ENCODE peak calls at places on chromosomes 3 and 15, in four cellular contexts. One of them, this sample, is unnamed.

GRCh38 chr15:59570364-59570763 is 41.2 kb upstream of the GCNT3 start:
- DNase-seq in fibroblast of the aortic adventitia: no peak
- DNase-seq in heart left ventricle: no peak
- DNase-seq in GM12865: no peak
- DNase-seq in this sample: no peak

GRCh38 chr15:99424978-99425665 is 140.7 kb upstream of the MEF2A start:
- DNase-seq in fibroblast of the aortic adventitia: peak
- DNase-seq in heart left ventricle: peak
- DNase-seq in GM12865: peak
- DNase-seq in this sample: peak

GRCh38 chr3:14141144-14141543 is 16.3 kb downstream of the TMEM43 start:
- DNase-seq in fibroblast of the aortic adventitia: no peak
- DNase-seq in heart left ventricle: no peak
- DNase-seq in GM12865: no peak
- DNase-seq in this sample: no peak

GRCh38 chr15:59456114-59456513 is 18.1 kb downstream of the FAM81A start:
- DNase-seq in fibroblast of the aortic adventitia: no peak
- DNase-seq in heart left ventricle: no peak
- DNase-seq in GM12865: no peak
- DNase-seq in this sample: no peak

GRCh38 chr3:42119558-42120355 is 28.6 kb downstream of the TRAK1 start:
- DNase-seq in fibroblast of the aortic adventitia: no peak
- DNase-seq in heart left ventricle: no peak
- DNase-seq in GM12865: no peak
- DNase-seq in this sample: no peak

GRCh38 chr3:65996605-65997004 is 42.1 kb downstream of the MAGI1 start:
- DNase-seq in fibroblast of the aortic adventitia: peak
- DNase-seq in heart left ventricle: peak
- DNase-seq in GM12865: no peak
- DNase-seq in this sample: no peak

GRCh38 chr15:94970831-94971230 is 739.5 kb downstream of the MCTP2 start:
- DNase-seq in fibroblast of the aortic adventitia: no peak
- DNase-seq in heart left ventricle: no peak
- DNase-seq in GM12865: no peak
- DNase-seq in this sample: no peak

GRCh38 chr3:39135170-39135805 is 18.1 kb downstream of the CSRNP1 start:
- DNase-seq in fibroblast of the aortic adventitia: no peak
- DNase-seq in heart left ventricle: peak
- DNase-seq in GM12865: no peak
- DNase-seq in this sample: no peak

GRCh38 chr3:49351521-49352011 is 6.6 kb downstream of the GPX1 start:
- DNase-seq in fibroblast of the aortic adventitia: peak
- DNase-seq in heart left ventricle: no peak
- DNase-seq in GM12865: peak
- DNase-seq in this sample: no peak

GRCh38 chr15:68684476-68684875 is 105.7 kb downstream of the CORO2B start:
- DNase-seq in fibroblast of the aortic adventitia: no peak
- DNase-seq in heart left ventricle: no peak
- DNase-seq in GM12865: no peak
- DNase-seq in this sample: no peak

GRCh38 chr15:39621210-39621609 is 40.3 kb downstream of the THBS1 start:
- DNase-seq in fibroblast of the aortic adventitia: no peak
- DNase-seq in heart left ventricle: no peak
- DNase-seq in GM12865: no peak
- DNase-seq in this sample: no peak

GRCh38 chr3:143644370-143645089 is 203.7 kb downstream of the SLC9A9 start:
- DNase-seq in fibroblast of the aortic adventitia: peak
- DNase-seq in heart left ventricle: no peak
- DNase-seq in GM12865: peak
- DNase-seq in this sample: peak

GRCh38 chr15:80041497-80042253 is 17.8 kb upstream of the ZFAND6 start:
- DNase-seq in fibroblast of the aortic adventitia: no peak
- DNase-seq in heart left ventricle: no peak
- DNase-seq in GM12865: no peak
- DNase-seq in this sample: no peak

GRCh38 chr3:71537211-71537611 is 46.3 kb downstream of the FOXP1 start:
- DNase-seq in fibroblast of the aortic adventitia: peak
- DNase-seq in heart left ventricle: no peak
- DNase-seq in GM12865: no peak
- DNase-seq in this sample: no peak

GRCh38 chr3:126911162-126912026 is 71.5 kb upstream of the PLXNA1 start:
- DNase-seq in fibroblast of the aortic adventitia: peak
- DNase-seq in heart left ventricle: peak
- DNase-seq in GM12865: peak
- DNase-seq in this sample: peak

GRCh38 chr3:163045945-163046344 is 1549.3 kb downstream of the OTOL1 start:
- DNase-seq in fibroblast of the aortic adventitia: no peak
- DNase-seq in heart left ventricle: no peak
- DNase-seq in GM12865: no peak
- DNase-seq in this sample: no peak

GRCh38 chr3:53084310-53085001 is 38.6 kb upstream of the SFMBT1 start:
- DNase-seq in fibroblast of the aortic adventitia: no peak
- DNase-seq in heart left ventricle: peak
- DNase-seq in GM12865: no peak
- DNase-seq in this sample: no peak

GRCh38 chr3:136380530-136380929 is 130.4 kb downstream of the PCCB start:
- DNase-seq in fibroblast of the aortic adventitia: peak
- DNase-seq in heart left ventricle: no peak
- DNase-seq in GM12865: no peak
- DNase-seq in this sample: no peak

GRCh38 chr15:82143390-82144047 is 97.7 kb upstream of the MEX3B start:
- DNase-seq in fibroblast of the aortic adventitia: no peak
- DNase-seq in heart left ventricle: no peak
- DNase-seq in GM12865: no peak
- DNase-seq in this sample: no peak

GRCh38 chr3:23800731-23801130 is 5.0 kb upstream of the UBE2E1 start:
- DNase-seq in fibroblast of the aortic adventitia: peak
- DNase-seq in heart left ventricle: no peak
- DNase-seq in GM12865: peak
- DNase-seq in this sample: no peak

GRCh38 chr15:45704329-45705249 is 69.8 kb downstream of the SQOR start:
- DNase-seq in fibroblast of the aortic adventitia: peak
- DNase-seq in heart left ventricle: no peak
- DNase-seq in GM12865: no peak
- DNase-seq in this sample: no peak

GRCh38 chr3:38538773-38539353 is 42.7 kb downstream of the EXOG start:
- DNase-seq in fibroblast of the aortic adventitia: no peak
- DNase-seq in heart left ventricle: peak
- DNase-seq in GM12865: no peak
- DNase-seq in this sample: no peak

GRCh38 chr3:70580021-70580420 is 267.6 kb upstream of the MDFIC2 start:
- DNase-seq in fibroblast of the aortic adventitia: no peak
- DNase-seq in heart left ventricle: no peak
- DNase-seq in GM12865: no peak
- DNase-seq in this sample: no peak

GRCh38 chr15:78985859-78986470 is 41.1 kb upstream of the CTSH start:
- DNase-seq in fibroblast of the aortic adventitia: no peak
- DNase-seq in heart left ventricle: no peak
- DNase-seq in GM12865: no peak
- DNase-seq in this sample: no peak

GRCh38 chr3:127226946-127227842 is 34.3 kb downstream of the PRR23E start:
- DNase-seq in fibroblast of the aortic adventitia: no peak
- DNase-seq in heart left ventricle: no peak
- DNase-seq in GM12865: no peak
- DNase-seq in this sample: no peak

GRCh38 chr15:51097553-51098330 is 3.0 kb upstream of the TNFAIP8L3 start:
- DNase-seq in fibroblast of the aortic adventitia: peak
- DNase-seq in heart left ventricle: no peak
- DNase-seq in GM12865: no peak
- DNase-seq in this sample: no peak

GRCh38 chr15:91407237-91407889 is 307.3 kb downstream of the SV2B start:
- DNase-seq in fibroblast of the aortic adventitia: peak
- DNase-seq in heart left ventricle: peak
- DNase-seq in GM12865: no peak
- DNase-seq in this sample: no peak

GRCh38 chr3:57577786-57578185 is 19.4 kb downstream of the ARF4 start:
- DNase-seq in fibroblast of the aortic adventitia: no peak
- DNase-seq in heart left ventricle: no peak
- DNase-seq in GM12865: no peak
- DNase-seq in this sample: no peak

GRCh38 chr3:170003881-170004356 is 33.9 kb upstream of the GPR160 start:
- DNase-seq in fibroblast of the aortic adventitia: no peak
- DNase-seq in heart left ventricle: no peak
- DNase-seq in GM12865: no peak
- DNase-seq in this sample: no peak

GRCh38 chr3:170002231-170002630 is 35.6 kb upstream of the GPR160 start:
- DNase-seq in fibroblast of the aortic adventitia: no peak
- DNase-seq in heart left ventricle: no peak
- DNase-seq in GM12865: no peak
- DNase-seq in this sample: no peak

GRCh38 chr3:170000051-170000450 is 33.4 kb downstream of the SEC62 start:
- DNase-seq in fibroblast of the aortic adventitia: no peak
- DNase-seq in heart left ventricle: no peak
- DNase-seq in GM12865: no peak
- DNase-seq in this sample: no peak

GRCh38 chr3:169999433-169999832 is 32.8 kb downstream of the SEC62 start:
- DNase-seq in fibroblast of the aortic adventitia: no peak
- DNase-seq in heart left ventricle: no peak
- DNase-seq in GM12865: peak
- DNase-seq in this sample: peak

GRCh38 chr3:170002829-170003228 is 35.0 kb upstream of the GPR160 start:
- DNase-seq in fibroblast of the aortic adventitia: no peak
- DNase-seq in heart left ventricle: no peak
- DNase-seq in GM12865: no peak
- DNase-seq in this sample: no peak
- H3K4me3 ChIP-seq in fibroblast of the aortic adventitia: no peak
- H3K4me3 ChIP-seq in heart left ventricle: peak
- H3K4me3 ChIP-seq in GM12865: no peak
- H3K4me3 ChIP-seq in this sample: no peak

GRCh38 chr3:101038393-101038792 is 45.2 kb upstream of the ABI3BP start:
- DNase-seq in fibroblast of the aortic adventitia: peak
- DNase-seq in heart left ventricle: no peak
- DNase-seq in GM12865: no peak
- DNase-seq in this sample: no peak
- TF ChIP-seq CTCF in fibroblast of the aortic adventitia: no peak
- TF ChIP-seq CTCF in heart left ventricle: no peak
- TF ChIP-seq CTCF in GM12865: no peak
- TF ChIP-seq CTCF in this sample: no peak

DNA sequence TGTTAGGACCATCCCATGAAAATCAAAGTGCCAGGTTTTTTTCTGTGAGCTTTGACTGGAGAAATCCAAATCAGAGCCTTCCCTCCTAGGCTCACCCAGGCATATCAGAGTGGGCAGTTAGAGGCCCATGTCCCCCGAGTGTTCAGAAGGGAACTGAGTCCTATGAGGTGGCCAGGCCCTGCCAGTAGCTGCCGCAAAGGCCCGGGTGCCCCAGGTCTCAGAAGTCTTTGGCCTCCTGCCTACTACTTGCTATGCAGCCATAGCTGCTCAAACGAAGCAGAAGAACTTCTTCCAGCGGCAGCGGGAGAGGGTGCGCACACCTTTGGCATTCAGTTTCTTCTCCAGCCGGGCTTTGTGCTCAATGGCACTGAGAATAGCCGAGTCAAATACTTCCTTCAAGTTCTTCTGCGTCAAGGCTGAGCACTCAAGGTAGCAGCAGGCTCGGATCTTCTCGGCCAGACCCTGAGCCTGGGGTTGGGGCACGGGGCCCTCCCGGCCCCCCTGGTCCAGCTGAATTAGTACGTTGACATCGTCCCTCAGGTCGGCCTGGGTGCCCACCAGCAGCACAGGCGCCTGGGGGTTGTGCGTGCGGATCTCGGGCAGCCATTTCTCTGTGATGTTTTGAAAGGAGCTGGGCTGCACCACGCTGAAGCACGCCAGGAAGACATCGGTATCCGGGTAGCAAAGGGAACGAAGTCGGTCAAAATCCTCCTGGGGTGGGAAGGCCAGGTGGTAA is 1.1 kb downstream of the RHOV start:
- DNase-seq in fibroblast of the aortic adventitia: no peak
- DNase-seq in heart left ventricle: no peak
- DNase-seq in GM12865: no peak
- DNase-seq in this sample: no peak
- H3K4me3 ChIP-seq in fibroblast of the aortic adventitia: no peak
- H3K4me3 ChIP-seq in heart left ventricle: no peak
- H3K4me3 ChIP-seq in GM12865: peak
- H3K4me3 ChIP-seq in this sample: peak

DNA sequence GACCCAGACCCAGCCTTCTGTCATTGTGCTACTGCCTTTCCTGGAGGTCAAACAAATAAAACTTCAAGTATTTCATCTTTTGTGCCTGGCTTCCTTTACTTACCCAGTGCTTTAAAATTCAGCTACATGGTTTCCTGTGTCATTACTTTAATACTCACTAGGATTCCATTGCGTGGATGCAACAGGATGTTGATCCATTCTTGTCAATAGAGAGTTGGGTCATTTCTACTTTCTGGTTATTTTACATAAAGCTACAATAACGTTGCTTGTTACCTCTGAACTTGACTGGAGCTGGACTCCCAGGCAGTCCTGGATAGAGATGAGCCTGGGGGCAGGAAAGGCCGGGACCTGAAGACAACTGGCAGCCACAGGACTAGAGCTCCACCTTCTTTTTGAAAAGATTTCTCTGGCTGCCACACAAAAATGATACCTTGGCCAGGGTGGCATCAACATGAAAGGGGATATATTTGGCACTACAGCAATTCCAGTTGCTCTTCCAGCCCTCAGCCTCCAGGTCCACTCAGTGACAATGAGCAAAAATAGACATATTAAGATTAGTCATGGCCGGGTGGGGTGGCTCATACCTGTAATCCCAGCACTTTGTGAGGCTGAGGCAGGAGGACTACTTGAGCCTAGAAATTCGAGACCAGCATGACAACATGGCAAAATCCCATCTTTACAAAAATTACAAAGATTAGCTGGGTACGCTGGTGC is 23.3 kb upstream of the HEG1 start:
- DNase-seq in fibroblast of the aortic adventitia: no peak
- DNase-seq in heart left ventricle: no peak
- DNase-seq in GM12865: no peak
- DNase-seq in this sample: no peak
- TF ChIP-seq CTCF in fibroblast of the aortic adventitia: no peak
- TF ChIP-seq CTCF in heart left ventricle: no peak
- TF ChIP-seq CTCF in GM12865: no peak
- TF ChIP-seq CTCF in this sample: no peak

GRCh38 chr3:194522579-194523046 is 35.8 kb upstream of the ATP13A3 start:
- DNase-seq in fibroblast of the aortic adventitia: peak
- DNase-seq in heart left ventricle: no peak
- DNase-seq in GM12865: no peak
- DNase-seq in this sample: no peak

GRCh38 chr3:194518652-194519051 is 31.9 kb upstream of the ATP13A3 start:
- DNase-seq in fibroblast of the aortic adventitia: peak
- DNase-seq in heart left ventricle: no peak
- DNase-seq in GM12865: peak
- DNase-seq in this sample: no peak

GRCh38 chr3:194517333-194517732 is 30.5 kb upstream of the ATP13A3 start:
- DNase-seq in fibroblast of the aortic adventitia: no peak
- DNase-seq in heart left ventricle: no peak
- DNase-seq in GM12865: no peak
- DNase-seq in this sample: no peak

GRCh38 chr3:194526164-194526563 is 39.4 kb upstream of the ATP13A3 start:
- DNase-seq in fibroblast of the aortic adventitia: no peak
- DNase-seq in heart left ventricle: no peak
- DNase-seq in GM12865: no peak
- DNase-seq in this sample: no peak

GRCh38 chr3:194521514-194522260 is 34.9 kb upstream of the ATP13A3 start:
- DNase-seq in fibroblast of the aortic adventitia: peak
- DNase-seq in heart left ventricle: no peak
- DNase-seq in GM12865: no peak
- DNase-seq in this sample: no peak
- H3K4me3 ChIP-seq in fibroblast of the aortic adventitia: no peak
- H3K4me3 ChIP-seq in heart left ventricle: no peak
- H3K4me3 ChIP-seq in GM12865: no peak
- H3K4me3 ChIP-seq in this sample: no peak